ENCODE peak calls at places on chromosomes 6 and 20, in eight cellular contexts. E is activated CD8-positive, alpha-beta memory T cell treated with anti-CD3 and anti-CD28 coated beads for 24 hours; C is GF-D8; V is body of pancreas; S is activated naive CD4-positive, alpha-beta T cell treated with anti-CD3 and anti-CD28 coated beads for 36 hours; A is stimulated activated CD8-positive, alpha-beta memory T cell treated with anti-CD3 and anti-CD28 coated beads, Interleukin-15, amount 100 ng/mL, for 24 hours; U is hypothalamus; T is D341Med. M is an unnamed sample.

GRCh38 chr6:160424256-160424655 is 76.1 kb downstream of the SLC22A3 start:
- DNase-seq in S (no peak), A (no peak), T (no peak), C (no peak), U (no peak), V (no peak), E (no peak), M (no peak)

GRCh38 chr6:45031601-45032000 is 296.5 kb upstream of the RUNX2 start:
- DNase-seq in S (no peak), A (no peak), C (peak), T (no peak), U (no peak), V (no peak), E (no peak), M (no peak)

GRCh38 chr20:58976095-58976730 is 4.8 kb upstream of the NELFCD start:
- DNase-seq in V (no peak), A (no peak), E (peak), S (no peak), C (no peak), U (no peak), T (no peak), M (no peak)

GRCh38 chr6:32970413-32971244 is 2.2 kb downstream of the BRD2 start:
- DNase-seq in E (peak), U (peak), C (peak), A (peak), T (peak), V (peak), S (peak), M (peak)

GRCh38 chr6:88013015-88013414 is 34.6 kb upstream of the SPACA1 start:
- DNase-seq in T (no peak), A (no peak), S (peak), C (no peak), E (no peak), U (no peak), V (no peak), M (no peak)

GRCh38 chr20:12965880-12966270 is 42.9 kb upstream of the SPTLC3 start:
- DNase-seq in C (no peak), E (no peak), T (no peak), S (no peak), A (no peak), V (no peak), U (no peak), M (no peak)

GRCh38 chr6:138485005-138485545 is 14.2 kb downstream of the NHSL1 start:
- DNase-seq in U (no peak), C (no peak), A (no peak), E (no peak), V (no peak), T (peak), S (no peak), M (no peak)

GRCh38 chr6:2448826-2449571 is 203.6 kb upstream of the GMDS start:
- DNase-seq in T (peak), S (peak), C (peak), U (no peak), E (no peak), V (no peak), A (no peak), M (peak)

GRCh38 chr6:78465042-78465634 is 402.2 kb upstream of the IRAK1BP1 start:
- DNase-seq in C (no peak), E (no peak), A (no peak), V (no peak), U (no peak), S (no peak), T (no peak), M (no peak)

GRCh38 chr6:135832186-135832585 is 19.3 kb upstream of the PDE7B start:
- DNase-seq in V (no peak), E (no peak), C (no peak), S (no peak), U (no peak), T (no peak), A (no peak), M (no peak)

GRCh38 chr6:6002809-6003333 is 3.9 kb downstream of the NRN1 start:
- DNase-seq in C (no peak), U (no peak), V (no peak), E (no peak), A (no peak), S (no peak), T (no peak), M (no peak)

GRCh38 chr20:56187791-56188190 is 60.7 kb upstream of the MC3R start:
- DNase-seq in S (no peak), U (no peak), E (no peak), T (no peak), A (no peak), V (no peak), C (no peak), M (no peak)

GRCh38 chr20:9397928-9398327 is 116.5 kb upstream of the LAMP5 start:
- DNase-seq in S (no peak), C (no peak), V (no peak), T (no peak), A (no peak), E (no peak), U (no peak), M (no peak)

GRCh38 chr20:41214202-41214601 is 76.9 kb downstream of the PLCG1 start:
- DNase-seq in C (no peak), T (no peak), S (no peak), V (no peak), A (no peak), U (no peak), E (no peak), M (no peak)

GRCh38 chr6:39593644-39594043 is 131.6 kb downstream of the KIF6 start:
- DNase-seq in U (no peak), E (no peak), T (no peak), C (no peak), A (no peak), V (no peak), S (no peak), M (no peak)

GRCh38 chr6:75975904-75976303 is 96.6 kb downstream of the IMPG1 start:
- DNase-seq in E (no peak), U (no peak), A (no peak), C (no peak), T (no peak), V (no peak), S (no peak), M (no peak)

GRCh38 chr6:155050311-155050710 is 55.2 kb downstream of the TIAM2 start:
- DNase-seq in A (no peak), S (peak), T (no peak), U (no peak), C (no peak), E (peak), V (no peak), M (no peak)